ENCODE peak calls at places on chromosomes 13 and 19, in six cellular contexts. D is colonic mucosa, G is psoas muscle, U is neural progenitor cell, E is uterus, Y is PC-3. J is an unnamed sample.

GRCh38 chr19:53525922-53526321 is 12.0 kb upstream of the ZNF331 start:
- DNase-seq in D (no peak), G (no peak), U (no peak), E (no peak), Y (no peak), J (no peak)

GRCh38 chr19:406121-406711 is 2.7 kb downstream of the C2CD4C start:
- DNase-seq in D (no peak), G (no peak), U (no peak), E (no peak), Y (no peak), J (no peak)

GRCh38 chr13:35978607-35979316 is 152.4 kb downstream of the DCLK1 start:
- DNase-seq in D (peak), G (no peak), U (peak), E (peak), Y (peak), J (peak)

GRCh38 chr13:109616021-109616420 is 170.4 kb downstream of the IRS2 start:
- DNase-seq in D (no peak), G (no peak), U (no peak), E (no peak), Y (peak), J (no peak)

GRCh38 chr13:25691654-25692053 is 319.9 kb downstream of the ATP8A2 start:
- DNase-seq in D (no peak), G (no peak), U (no peak), E (no peak), Y (no peak), J (no peak)

GRCh38 chr19:10562609-10563008 is 3.2 kb downstream of the KRI1 start:
- DNase-seq in D (no peak), G (no peak), U (no peak), E (no peak), Y (no peak), J (no peak)

GRCh38 chr13:42474954-42475353 is 99.0 kb upstream of the TNFSF11 start:
- DNase-seq in D (no peak), G (no peak), U (no peak), E (no peak), Y (no peak), J (no peak)

GRCh38 chr13:35840991-35841604 is 290.1 kb downstream of the DCLK1 start:
- DNase-seq in D (no peak), G (no peak), U (no peak), E (peak), Y (no peak), J (no peak)

GRCh38 chr13:42968906-42969305 is 23.1 kb downstream of the EPSTI1 start:
- DNase-seq in D (peak), G (no peak), U (no peak), E (no peak), Y (peak), J (no peak)

GRCh38 chr13:29503041-29503837 is 92.2 kb downstream of the SLC7A1 start:
- DNase-seq in D (no peak), G (no peak), U (peak), E (no peak), Y (no peak), J (no peak)

GRCh38 chr13:27403252-27403678 is 21.2 kb upstream of the GTF3A start:
- DNase-seq in D (no peak), G (no peak), U (peak), E (no peak), Y (peak), J (no peak)

GRCh38 chr19:9786342-9786741 is 17.8 kb upstream of the ZNF846 start:
- DNase-seq in D (peak), G (no peak), U (no peak), E (no peak), Y (no peak), J (no peak)

GRCh38 chr19:38989066-38989605 is 13.6 kb upstream of the FBXO17 start:
- DNase-seq in D (no peak), G (no peak), U (peak), E (no peak), Y (peak), J (no peak)

GRCh38 chr13:45846681-45847080 is 4.9 kb downstream of the SIAH3 start:
- DNase-seq in D (no peak), G (no peak), U (no peak), E (no peak), Y (no peak), J (no peak)

GRCh38 chr13:44141213-44141724 is 232.4 kb upstream of the SERP2 start:
- DNase-seq in D (peak), G (no peak), U (peak), E (no peak), Y (no peak), J (no peak)

GRCh38 chr19:7415163-7415856 is 66.6 kb downstream of the ARHGEF18 start:
- DNase-seq in D (peak), G (no peak), U (no peak), E (no peak), Y (no peak), J (no peak)

GRCh38 chr19:15107056-15108010 is at the start of gene SYDE1:
- DNase-seq in D (no peak), G (peak), U (peak), E (peak), Y (peak), J (no peak)

GRCh38 chr19:1624458-1624857 is 19.2 kb upstream of the UQCR11 start:
- DNase-seq in D (peak), G (no peak), U (peak), E (peak), Y (peak), J (no peak)

GRCh38 chr13:79915386-79915785 is 425.5 kb downstream of the SPRY2 start:
- DNase-seq in D (no peak), G (no peak), U (no peak), E (no peak), Y (no peak), J (no peak)

GRCh38 chr19:7856679-7857663 is 17.2 kb downstream of the PRR36 start:
- DNase-seq in D (no peak), G (no peak), U (no peak), E (no peak), Y (no peak), J (no peak)

GRCh38 chr13:100442095-100442832 is 146.3 kb downstream of the GGACT start:
- DNase-seq in D (no peak), G (no peak), U (no peak), E (no peak), Y (no peak), J (no peak)

GRCh38 chr19:45376045-45376724 is 5.8 kb upstream of the ERCC2 start:
- DNase-seq in D (no peak), G (peak), U (peak), E (peak), Y (peak), J (no peak)

GRCh38 chr19:6250024-6250605 is 29.7 kb downstream of the MLLT1 start:
- DNase-seq in D (no peak), G (no peak), U (no peak), E (no peak), Y (no peak), J (no peak)

GRCh38 chr19:43747557-43748204 is 7.1 kb downstream of the SMG9 start:
- DNase-seq in D (no peak), G (no peak), U (no peak), E (no peak), Y (no peak), J (no peak)

GRCh38 chr13:105232403-105232802 is 1303.1 kb downstream of the EFNB2 start:
- DNase-seq in D (no peak), G (no peak), U (no peak), E (no peak), Y (no peak), J (no peak)

GRCh38 chr13:99690426-99691189 is 189.3 kb downstream of the TM9SF2 start:
- DNase-seq in D (no peak), G (no peak), U (peak), E (no peak), Y (no peak), J (no peak)

GRCh38 chr19:18809149-18809978 is 18.3 kb upstream of the COMP start:
- DNase-seq in D (peak), G (peak), U (no peak), E (peak), Y (peak), J (no peak)

GRCh38 chr13:50561774-50562173 is 281.7 kb downstream of the DLEU7 start:
- DNase-seq in D (no peak), G (no peak), U (no peak), E (no peak), Y (no peak), J (no peak)

GRCh38 chr19:19105365-19106060 is 32.8 kb downstream of the TMEM161A start:
- DNase-seq in D (peak), G (peak), U (peak), E (peak), Y (peak), J (no peak)

GRCh38 chr13:38804536-38804935 is 117.7 kb downstream of the FREM2 start:
- DNase-seq in D (no peak), G (no peak), U (no peak), E (no peak), Y (peak), J (no peak)

GRCh38 chr13:73421310-73421912 is 362.6 kb downstream of the KLF5 start:
- DNase-seq in D (peak), G (no peak), U (no peak), E (no peak), Y (peak), J (no peak)

GRCh38 chr19:46133777-46134231 is 9.3 kb upstream of the IGFL3 start:
- DNase-seq in D (no peak), G (no peak), U (peak), E (no peak), Y (no peak), J (no peak)

GRCh38 chr19:6740589-6741348 is 1.3 kb downstream of the TRIP10 start:
- DNase-seq in D (peak), G (peak), U (peak), E (peak), Y (peak), J (no peak)

GRCh38 chr19:38924383-38924782 is 6.2 kb downstream of the SARS2 start:
- DNase-seq in D (no peak), G (no peak), U (no peak), E (no peak), Y (no peak), J (no peak)

GRCh38 chr13:101149735-101150380 is 266.4 kb downstream of the NALCN start:
- DNase-seq in D (no peak), G (no peak), U (peak), E (no peak), Y (peak), J (no peak)

GRCh38 chr13:44422755-44423643 is 49.4 kb downstream of the SERP2 start:
- DNase-seq in D (no peak), G (peak), U (no peak), E (peak), Y (no peak), J (no peak)

GRCh38 chr13:25171517-25172302 is at the start of gene AMER2:
- DNase-seq in D (no peak), G (no peak), U (peak), E (no peak), Y (no peak), J (no peak)

GRCh38 chr13:113904411-113904810 is 40.5 kb upstream of the GAS6 start:
- DNase-seq in D (peak), G (peak), U (peak), E (peak), Y (peak), J (no peak)

GRCh38 chr13:79128158-79128557 is 277.9 kb downstream of the RBM26 start:
- DNase-seq in D (no peak), G (no peak), U (no peak), E (no peak), Y (peak), J (peak)

DNA sequence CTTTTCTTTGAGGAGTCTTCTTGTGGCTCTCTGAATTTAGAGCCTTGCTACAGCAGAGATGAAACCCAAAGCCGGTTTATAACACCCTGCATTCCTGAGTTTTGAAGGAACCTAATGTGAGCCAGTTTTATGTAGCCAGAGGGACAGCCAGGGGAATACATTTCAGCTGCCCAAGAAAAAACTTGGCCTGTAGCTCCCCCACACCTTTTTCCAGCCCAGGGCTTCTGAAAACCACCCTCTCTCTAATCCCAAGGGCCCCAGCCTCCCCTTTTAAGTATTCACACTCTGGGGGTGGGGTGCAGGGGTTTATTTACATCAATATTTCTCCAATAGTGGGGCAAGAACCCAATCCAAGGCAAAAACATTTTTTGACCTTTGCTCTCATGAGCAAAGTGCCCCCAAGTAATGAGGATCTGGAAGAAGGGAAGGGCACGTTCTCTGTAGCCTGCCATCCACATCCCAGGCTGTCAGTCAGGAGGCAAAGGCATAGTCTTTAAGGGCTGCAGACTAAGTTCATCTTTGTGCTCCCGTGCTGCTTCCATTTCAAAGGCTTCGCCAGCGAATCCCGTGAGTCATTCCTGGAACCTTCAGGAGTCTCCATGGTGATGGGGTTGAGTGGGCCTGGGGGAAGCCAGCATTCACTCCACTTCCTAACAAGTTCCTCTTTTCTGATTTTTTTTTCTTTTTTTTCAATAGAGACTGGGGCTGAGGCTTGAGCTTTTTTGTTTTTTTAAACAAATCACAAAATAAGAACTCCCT is 33.2 kb upstream of the MEDAG start:
- DNase-seq in D (no peak), G (peak), U (peak), E (peak), Y (no peak), J (no peak)
- H3K27ac ChIP-seq in D (no peak), G (peak), U (no peak), E (peak), Y (no peak), J (no peak)

GRCh38 chr13:49314344-49314882 is 66.7 kb downstream of the CDADC1 start:
- DNase-seq in D (no peak), G (no peak), U (no peak), E (no peak), Y (peak), J (no peak)
- H3K27ac ChIP-seq in D (peak), G (peak), U (no peak), E (peak), Y (peak), J (no peak)

DNA sequence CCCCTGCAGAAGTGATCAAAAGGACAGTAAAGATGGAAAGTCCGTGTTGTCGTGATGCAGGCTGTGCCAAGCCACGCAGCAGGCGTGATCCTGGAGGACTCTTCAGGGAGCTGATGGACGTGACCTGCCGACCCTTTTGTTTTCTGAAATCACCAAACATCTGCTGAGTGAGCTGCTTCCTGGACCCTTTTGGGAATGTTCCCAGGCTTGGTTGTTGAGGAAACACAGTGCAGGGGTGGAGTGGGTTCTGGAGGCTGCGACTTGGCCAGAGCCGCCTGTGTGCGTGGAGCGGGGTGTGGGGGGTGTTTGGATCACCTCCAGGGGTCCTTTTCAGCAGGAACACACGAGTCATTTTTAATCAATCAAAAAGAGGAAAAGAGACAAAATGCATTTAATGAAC is 15.4 kb upstream of the CPAMD8 start:
- DNase-seq in D (peak), G (no peak), U (no peak), E (no peak), Y (no peak), J (no peak)
- H3K27ac ChIP-seq in D (peak), G (no peak), U (peak), E (no peak), Y (no peak), J (no peak)

GRCh38 chr13:40660692-40661091 is 5.7 kb downstream of the FOXO1 start:
- DNase-seq in D (no peak), G (no peak), U (no peak), E (no peak), Y (no peak), J (no peak)
- H3K27ac ChIP-seq in D (no peak), G (peak), U (no peak), E (peak), Y (no peak), J (no peak)

GRCh38 chr13:31851201-31851600 is 111.9 kb downstream of the RXFP2 start:
- DNase-seq in D (no peak), G (no peak), U (no peak), E (no peak), Y (no peak), J (no peak)
- H3K27ac ChIP-seq in D (no peak), G (no peak), U (no peak), E (no peak), Y (no peak), J (no peak)

GRCh38 chr19:35733180-35734125 is 8.8 kb downstream of the IGFLR1 start:
- DNase-seq in D (no peak), G (no peak), U (no peak), E (peak), Y (no peak), J (no peak)

GRCh38 chr19:35732540-35733179 is 9.6 kb downstream of the IGFLR1 start:
- DNase-seq in D (no peak), G (no peak), U (no peak), E (peak), Y (no peak), J (no peak)

GRCh38 chr19:35730326-35730725 is 11.9 kb downstream of the IGFLR1 start:
- DNase-seq in D (no peak), G (no peak), U (no peak), E (no peak), Y (no peak), J (no peak)

GRCh38 chr19:35731353-35731752 is 10.9 kb downstream of the IGFLR1 start:
- DNase-seq in D (no peak), G (no peak), U (no peak), E (no peak), Y (peak), J (no peak)

DNA sequence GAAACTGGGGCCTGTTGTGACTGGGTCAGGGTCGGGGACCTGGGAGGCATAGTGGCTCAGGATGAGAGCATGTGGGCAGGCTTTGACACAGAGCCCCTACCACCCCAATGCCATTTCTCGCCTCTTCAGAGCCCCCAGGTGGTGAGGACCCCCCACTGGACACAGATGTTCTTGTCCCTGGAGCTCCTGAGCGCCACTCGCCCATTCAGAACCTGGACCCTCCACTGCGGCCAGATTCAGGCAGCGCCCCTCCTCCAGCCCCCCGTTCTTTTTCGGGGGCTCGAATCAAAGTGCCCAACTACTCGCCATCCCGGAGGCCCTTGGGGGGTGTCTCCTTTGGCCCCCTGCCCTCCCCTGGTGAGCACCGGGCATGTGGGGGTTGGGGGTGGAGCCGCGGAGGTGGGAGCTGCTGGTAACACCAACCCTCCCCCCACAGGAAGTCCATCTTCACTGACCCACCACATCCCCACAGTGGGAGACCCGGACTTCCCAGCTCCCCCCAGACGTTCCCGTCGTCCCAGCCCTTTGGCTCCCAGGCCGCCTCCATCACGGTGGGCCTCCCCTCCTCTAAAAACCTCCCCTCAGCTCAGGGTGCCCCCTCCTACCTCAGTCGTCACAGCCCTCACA is 10.4 kb downstream of the IGFLR1 start:
- DNase-seq in D (no peak), G (no peak), U (no peak), E (peak), Y (no peak), J (no peak)
- H3K27ac ChIP-seq in D (no peak), G (no peak), U (no peak), E (no peak), Y (no peak), J (no peak)

GRCh38 chr19:31352296-31352781 is 3.1 kb upstream of the TSHZ3 start:
- DNase-seq in D (no peak), G (no peak), U (peak), E (no peak), Y (no peak), J (no peak)
- H3K27ac ChIP-seq in D (no peak), G (no peak), U (no peak), E (peak), Y (no peak), J (no peak)

DNA sequence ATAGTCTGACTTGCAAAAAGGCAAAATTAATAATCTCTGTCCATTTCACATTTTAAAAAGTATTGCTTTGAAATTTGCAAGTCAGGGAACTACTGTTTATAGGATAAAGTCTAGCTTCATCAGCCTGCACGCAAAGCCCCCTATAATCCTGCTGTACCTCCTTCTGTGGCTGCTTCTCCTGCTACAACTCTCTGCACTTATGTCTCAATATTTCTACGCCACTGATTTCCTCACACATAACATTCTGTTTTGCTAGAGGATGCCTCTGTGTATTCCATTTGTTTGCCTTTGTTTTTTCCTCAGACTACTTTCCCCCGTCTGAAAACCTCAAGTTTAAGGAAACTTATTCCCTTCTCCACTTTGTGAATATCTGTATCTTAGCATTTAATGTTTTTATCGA is 389.9 kb downstream of the RFC3 start:
- DNase-seq in D (no peak), G (no peak), U (no peak), E (no peak), Y (no peak), J (no peak)
- H3K27ac ChIP-seq in D (no peak), G (no peak), U (no peak), E (no peak), Y (no peak), J (no peak)

DNA sequence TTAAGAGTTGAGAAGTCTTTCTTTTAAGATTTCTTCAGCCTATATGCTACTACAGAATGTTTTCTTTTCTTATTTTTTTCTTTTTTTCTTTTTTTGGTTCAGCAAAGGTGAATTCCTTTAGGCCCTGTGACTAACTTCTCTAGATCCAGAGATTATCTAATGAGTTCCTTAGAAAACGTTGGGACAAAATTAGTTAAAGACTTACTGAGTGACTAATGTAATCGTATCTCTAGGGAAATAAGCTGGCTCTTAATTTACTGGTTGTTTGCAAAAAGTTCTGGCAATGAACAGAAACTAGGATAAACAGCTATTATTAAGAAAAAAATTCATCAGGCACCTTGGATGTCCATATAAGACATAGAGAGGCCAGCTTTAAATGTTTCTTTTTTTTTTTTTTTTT is 30.7 kb upstream of the CSNK1A1L start:
- DNase-seq in D (no peak), G (no peak), U (no peak), E (no peak), Y (no peak), J (no peak)
- H3K27ac ChIP-seq in D (no peak), G (no peak), U (no peak), E (no peak), Y (no peak), J (no peak)

J was measured in HL-60.